ENCODE peak calls at places on chromosomes 16 and 17, in ten cellular contexts. One of them, this sample, is unnamed.

GRCh38 chr16:70751593-70751992 is 49.4 kb downstream of the VAC14 start:
- DNase-seq in epithelial cell of proximal tubule: no peak
- DNase-seq in SIG-M5: no peak
- DNase-seq in stimulated activated CD4-positive, alpha-beta T cell treated with anti-CD3 and anti-CD28 coated beads, Interleukin-1b, Interleukin-23, amount 100 ng/mL, for 48 hours: no peak
- DNase-seq in T47D: no peak
- DNase-seq in substantia nigra: no peak
- DNase-seq in SW 1271: no peak
- DNase-seq in EL: no peak
- DNase-seq in hepatocyte: no peak
- DNase-seq in activated T-cell treated with anti-CD3 and anti-CD28 coated beads for 24 hours: no peak
- DNase-seq in this sample: no peak

GRCh38 chr16:4944333-4945281 is 7.7 kb upstream of the PPL start:
- DNase-seq in activated T-cell treated with anti-CD3 and anti-CD28 coated beads for 24 hours: no peak
- DNase-seq in EL: peak
- DNase-seq in T47D: no peak
- DNase-seq in substantia nigra: no peak
- DNase-seq in SW 1271: peak
- DNase-seq in SIG-M5: no peak
- DNase-seq in hepatocyte: peak
- DNase-seq in epithelial cell of proximal tubule: peak
- DNase-seq in stimulated activated CD4-positive, alpha-beta T cell treated with anti-CD3 and anti-CD28 coated beads, Interleukin-1b, Interleukin-23, amount 100 ng/mL, for 48 hours: no peak
- DNase-seq in this sample: peak

GRCh38 chr17:49914096-49914490 is 54.9 kb upstream of the DLX4 start:
- DNase-seq in stimulated activated CD4-positive, alpha-beta T cell treated with anti-CD3 and anti-CD28 coated beads, Interleukin-1b, Interleukin-23, amount 100 ng/mL, for 48 hours: no peak
- DNase-seq in SW 1271: no peak
- DNase-seq in T47D: no peak
- DNase-seq in epithelial cell of proximal tubule: no peak
- DNase-seq in substantia nigra: no peak
- DNase-seq in SIG-M5: no peak
- DNase-seq in EL: no peak
- DNase-seq in hepatocyte: no peak
- DNase-seq in activated T-cell treated with anti-CD3 and anti-CD28 coated beads for 24 hours: no peak
- DNase-seq in this sample: no peak

GRCh38 chr16:57566436-57566835 is 24.0 kb downstream of the ADGRG5 start:
- DNase-seq in substantia nigra: no peak
- DNase-seq in activated T-cell treated with anti-CD3 and anti-CD28 coated beads for 24 hours: no peak
- DNase-seq in hepatocyte: no peak
- DNase-seq in SIG-M5: no peak
- DNase-seq in stimulated activated CD4-positive, alpha-beta T cell treated with anti-CD3 and anti-CD28 coated beads, Interleukin-1b, Interleukin-23, amount 100 ng/mL, for 48 hours: no peak
- DNase-seq in T47D: no peak
- DNase-seq in epithelial cell of proximal tubule: no peak
- DNase-seq in EL: no peak
- DNase-seq in SW 1271: no peak
- DNase-seq in this sample: no peak

GRCh38 chr16:56558024-56558747 is 6.7 kb upstream of the MT4 start:
- DNase-seq in stimulated activated CD4-positive, alpha-beta T cell treated with anti-CD3 and anti-CD28 coated beads, Interleukin-1b, Interleukin-23, amount 100 ng/mL, for 48 hours: no peak
- DNase-seq in T47D: no peak
- DNase-seq in epithelial cell of proximal tubule: peak
- DNase-seq in hepatocyte: no peak
- DNase-seq in activated T-cell treated with anti-CD3 and anti-CD28 coated beads for 24 hours: no peak
- DNase-seq in SW 1271: no peak
- DNase-seq in EL: peak
- DNase-seq in substantia nigra: peak
- DNase-seq in SIG-M5: no peak
- DNase-seq in this sample: no peak

GRCh38 chr16:967077-967541 is 3.7 kb downstream of the LMF1 start:
- DNase-seq in T47D: no peak
- DNase-seq in SW 1271: no peak
- DNase-seq in SIG-M5: no peak
- DNase-seq in hepatocyte: no peak
- DNase-seq in EL: no peak
- DNase-seq in activated T-cell treated with anti-CD3 and anti-CD28 coated beads for 24 hours: no peak
- DNase-seq in epithelial cell of proximal tubule: no peak
- DNase-seq in stimulated activated CD4-positive, alpha-beta T cell treated with anti-CD3 and anti-CD28 coated beads, Interleukin-1b, Interleukin-23, amount 100 ng/mL, for 48 hours: no peak
- DNase-seq in substantia nigra: no peak
- DNase-seq in this sample: no peak

GRCh38 chr16:24852281-24852721 is 6.5 kb downstream of the SLC5A11 start:
- DNase-seq in stimulated activated CD4-positive, alpha-beta T cell treated with anti-CD3 and anti-CD28 coated beads, Interleukin-1b, Interleukin-23, amount 100 ng/mL, for 48 hours: no peak
- DNase-seq in T47D: no peak
- DNase-seq in SIG-M5: no peak
- DNase-seq in activated T-cell treated with anti-CD3 and anti-CD28 coated beads for 24 hours: no peak
- DNase-seq in substantia nigra: peak
- DNase-seq in SW 1271: no peak
- DNase-seq in hepatocyte: no peak
- DNase-seq in EL: peak
- DNase-seq in epithelial cell of proximal tubule: no peak
- DNase-seq in this sample: no peak

GRCh38 chr17:8914554-8914953 is 47.1 kb upstream of the PIK3R6 start:
- DNase-seq in SIG-M5: no peak
- DNase-seq in substantia nigra: no peak
- DNase-seq in activated T-cell treated with anti-CD3 and anti-CD28 coated beads for 24 hours: no peak
- DNase-seq in stimulated activated CD4-positive, alpha-beta T cell treated with anti-CD3 and anti-CD28 coated beads, Interleukin-1b, Interleukin-23, amount 100 ng/mL, for 48 hours: no peak
- DNase-seq in SW 1271: no peak
- DNase-seq in hepatocyte: no peak
- DNase-seq in epithelial cell of proximal tubule: no peak
- DNase-seq in T47D: no peak
- DNase-seq in EL: no peak
- DNase-seq in this sample: no peak

GRCh38 chr17:82952019-82952418 is 112.2 kb upstream of the ZNF750 start:
- DNase-seq in activated T-cell treated with anti-CD3 and anti-CD28 coated beads for 24 hours: no peak
- DNase-seq in EL: no peak
- DNase-seq in substantia nigra: no peak
- DNase-seq in SIG-M5: no peak
- DNase-seq in epithelial cell of proximal tubule: no peak
- DNase-seq in T47D: no peak
- DNase-seq in stimulated activated CD4-positive, alpha-beta T cell treated with anti-CD3 and anti-CD28 coated beads, Interleukin-1b, Interleukin-23, amount 100 ng/mL, for 48 hours: peak
- DNase-seq in SW 1271: no peak
- DNase-seq in hepatocyte: no peak
- DNase-seq in this sample: no peak

GRCh38 chr17:29577009-29577777 is 8.7 kb downstream of the TP53I13 start:
- DNase-seq in hepatocyte: no peak
- DNase-seq in SW 1271: no peak
- DNase-seq in T47D: no peak
- DNase-seq in epithelial cell of proximal tubule: no peak
- DNase-seq in EL: no peak
- DNase-seq in substantia nigra: no peak
- DNase-seq in stimulated activated CD4-positive, alpha-beta T cell treated with anti-CD3 and anti-CD28 coated beads, Interleukin-1b, Interleukin-23, amount 100 ng/mL, for 48 hours: no peak
- DNase-seq in SIG-M5: no peak
- DNase-seq in activated T-cell treated with anti-CD3 and anti-CD28 coated beads for 24 hours: no peak
- DNase-seq in this sample: no peak

GRCh38 chr16:12323007-12323699 is 346.6 kb downstream of the SNX29 start:
- DNase-seq in T47D: no peak
- DNase-seq in activated T-cell treated with anti-CD3 and anti-CD28 coated beads for 24 hours: peak
- DNase-seq in SIG-M5: no peak
- DNase-seq in substantia nigra: no peak
- DNase-seq in stimulated activated CD4-positive, alpha-beta T cell treated with anti-CD3 and anti-CD28 coated beads, Interleukin-1b, Interleukin-23, amount 100 ng/mL, for 48 hours: peak
- DNase-seq in SW 1271: no peak
- DNase-seq in epithelial cell of proximal tubule: no peak
- DNase-seq in hepatocyte: no peak
- DNase-seq in EL: no peak
- DNase-seq in this sample: no peak

GRCh38 chr17:40355123-40355803 is 9.3 kb downstream of the GJD3 start:
- DNase-seq in hepatocyte: peak
- DNase-seq in T47D: peak
- DNase-seq in EL: peak
- DNase-seq in substantia nigra: peak
- DNase-seq in stimulated activated CD4-positive, alpha-beta T cell treated with anti-CD3 and anti-CD28 coated beads, Interleukin-1b, Interleukin-23, amount 100 ng/mL, for 48 hours: peak
- DNase-seq in SIG-M5: no peak
- DNase-seq in SW 1271: peak
- DNase-seq in epithelial cell of proximal tubule: no peak
- DNase-seq in activated T-cell treated with anti-CD3 and anti-CD28 coated beads for 24 hours: peak
- DNase-seq in this sample: no peak

This sample was measured in esophagus muscularis mucosa.